ENCODE peak calls at places on chromosomes 4 and X, in seven cellular contexts. N is fibroblast of lung, Y is tibial artery, R is A549, X is heart left ventricle, J is brain microvascular endothelial cell, F is BJ. E is an unnamed sample.

GRCh38 chr4:121789470-121789869 is 11.7 kb upstream of the EXOSC9 start:
- DNase-seq in N (no peak), Y (no peak), R (no peak), X (no peak), J (no peak), F (no peak), E (no peak)

GRCh38 chr4:165027762-165028402 is 3.9 kb upstream of the TRIM60 start:
- DNase-seq in N (peak; percentile 2), Y (no peak), R (no peak), X (no peak), J (peak; percentile 5), F (no peak), E (no peak)

GRCh38 chrX:40418413-40419195 is 162.2 kb upstream of the ATP6AP2 start:
- DNase-seq in N (no peak), Y (no peak), R (no peak), X (no peak), J (no peak), F (no peak), E (peak; percentile 45)

GRCh38 chr4:129429566-129430339 is 333.8 kb downstream of the C4orf33 start:
- DNase-seq in N (no peak), Y (no peak), R (no peak), X (no peak), J (no peak), F (no peak), E (peak; percentile 22)

GRCh38 chr4:7699040-7699439 is 240.6 kb downstream of the AFAP1 start:
- DNase-seq in N (peak; percentile 50), Y (peak; percentile 31), R (no peak), X (peak; percentile 63), J (peak; percentile 23), F (peak; percentile 82), E (peak; percentile 56)

GRCh38 chrX:123217077-123217476 is 33.0 kb downstream of the GRIA3 start:
- DNase-seq in N (no peak), Y (peak; percentile 57), R (no peak), X (no peak), J (peak; percentile 5), F (peak; percentile 8), E (no peak)

GRCh38 chr4:105453550-105454201 is 20.2 kb downstream of the PPA2 start:
- DNase-seq in N (no peak), Y (no peak), R (no peak), X (no peak), J (no peak), F (no peak), E (no peak)

GRCh38 chrX:133380882-133381619 is 34.2 kb downstream of the GPC4 start:
- DNase-seq in N (no peak), Y (no peak), R (no peak), X (no peak), J (no peak), F (no peak), E (no peak)

GRCh38 chr4:4856071-4857000 is 3.1 kb upstream of the MSX1 start:
- DNase-seq in N (no peak), Y (no peak), R (no peak), X (peak; percentile 55), J (no peak), F (no peak), E (peak; percentile 40)

GRCh38 chr4:126954537-126955291 is 678.0 kb upstream of the INTU start:
- DNase-seq in N (no peak), Y (no peak), R (no peak), X (no peak), J (no peak), F (no peak), E (no peak)

GRCh38 chr4:104967034-104967401 is 179.7 kb upstream of the TET2 start:
- DNase-seq in N (no peak), Y (no peak), R (no peak), X (no peak), J (no peak), F (no peak), E (no peak)

GRCh38 chr4:42519803-42520417 is 122.6 kb downstream of the SHISA3 start:
- DNase-seq in N (peak; percentile 67), Y (peak; percentile 30), R (peak; percentile 4), X (no peak), J (peak; percentile 47), F (no peak), E (peak; percentile 61)

GRCh38 chr4:41174444-41174843 is 39.9 kb downstream of the APBB2 start:
- DNase-seq in N (peak; percentile 24), Y (no peak), R (no peak), X (no peak), J (no peak), F (no peak), E (no peak)

GRCh38 chr4:7239844-7240243 is 47.5 kb downstream of the SORCS2 start:
- DNase-seq in N (no peak), Y (no peak), R (no peak), X (peak; percentile 37), J (no peak), F (no peak), E (no peak)

GRCh38 chr4:8940792-8941491 is 69.3 kb upstream of the HMX1 start:
- DNase-seq in N (no peak), Y (no peak), R (no peak), X (no peak), J (no peak), F (no peak), E (no peak)

GRCh38 chr4:912548-913279 is 19.4 kb downstream of the GAK start:
- DNase-seq in N (no peak), Y (no peak), R (no peak), X (no peak), J (no peak), F (no peak), E (peak; percentile 50)

GRCh38 chrX:27598312-27598711 is 8.2 kb downstream of the DCAF8L2 start:
- DNase-seq in N (no peak), Y (no peak), R (no peak), X (no peak), J (peak; percentile 54), F (no peak), E (no peak)

GRCh38 chrX:45954026-45954425 is 591.2 kb downstream of the ZNF674 start:
- DNase-seq in N (no peak), Y (no peak), R (no peak), X (no peak), J (no peak), F (no peak), E (no peak)

GRCh38 chrX:65035451-65035779 is 59.2 kb upstream of the ZC4H2 start:
- DNase-seq in N (peak; percentile 37), Y (peak; percentile 20), R (no peak), X (no peak), J (peak; percentile 4), F (no peak), E (peak; percentile 0)

GRCh38 chr4:114250439-114250891 is 271.0 kb upstream of the ARSJ start:
- DNase-seq in N (peak; percentile 69), Y (no peak), R (no peak), X (no peak), J (no peak), F (no peak), E (peak; percentile 77)

GRCh38 chrX:101485212-101486064 is at the start of gene ARMCX4:
- DNase-seq in N (peak; percentile 64), Y (peak; percentile 29), R (no peak), X (peak; percentile 53), J (peak; percentile 42), F (no peak), E (peak; percentile 55)

GRCh38 chr4:91288702-91289311 is 1015.0 kb upstream of the GRID2 start:
- DNase-seq in N (no peak), Y (no peak), R (no peak), X (no peak), J (no peak), F (no peak), E (no peak)

DNA sequence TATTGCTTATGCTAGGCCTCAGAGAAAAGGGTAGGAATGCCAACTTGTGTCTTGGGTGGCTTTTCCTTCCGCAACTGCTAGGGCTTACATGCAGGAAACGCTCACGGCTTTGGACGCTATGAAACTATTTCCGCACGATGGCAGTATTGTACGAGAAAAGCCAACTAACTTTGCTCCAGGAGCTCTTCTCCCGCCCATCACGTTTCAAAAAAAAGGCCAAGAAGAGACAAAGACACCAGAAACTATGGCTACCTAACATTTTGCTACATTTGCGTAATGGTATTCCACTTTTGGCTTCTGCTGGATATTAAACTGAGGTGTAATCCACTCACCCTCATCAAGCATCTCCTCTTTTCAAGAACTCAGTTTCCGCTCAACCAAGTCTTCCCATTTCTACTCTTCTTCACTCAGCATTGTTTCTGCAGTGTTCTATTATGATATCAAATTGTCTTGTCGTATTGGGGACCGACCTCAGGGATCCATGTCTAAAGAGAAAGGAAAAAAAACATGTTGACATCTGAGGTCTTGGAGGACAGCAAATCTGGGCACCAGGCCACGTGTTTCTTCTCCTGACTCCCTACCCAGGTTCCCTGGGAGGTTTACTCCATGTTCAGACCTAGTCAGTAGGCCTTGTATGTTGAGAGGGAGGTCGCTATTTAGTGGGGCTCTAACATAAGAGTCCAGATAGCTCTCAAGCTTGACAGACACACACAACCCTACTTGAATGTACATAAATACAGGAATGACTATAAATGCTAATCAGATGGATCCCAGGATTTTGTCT is 239.4 kb upstream of the STK26 start:
- DNase-seq in N (no peak), Y (no peak), R (no peak), X (no peak), J (peak; percentile 83), F (no peak), E (peak; percentile 92)
- TF ChIP-seq CTCF in N (no peak), Y (no peak), R (peak; percentile 41), X (no peak), J (peak; percentile 64), F (no peak), E (peak; percentile 39)

DNA sequence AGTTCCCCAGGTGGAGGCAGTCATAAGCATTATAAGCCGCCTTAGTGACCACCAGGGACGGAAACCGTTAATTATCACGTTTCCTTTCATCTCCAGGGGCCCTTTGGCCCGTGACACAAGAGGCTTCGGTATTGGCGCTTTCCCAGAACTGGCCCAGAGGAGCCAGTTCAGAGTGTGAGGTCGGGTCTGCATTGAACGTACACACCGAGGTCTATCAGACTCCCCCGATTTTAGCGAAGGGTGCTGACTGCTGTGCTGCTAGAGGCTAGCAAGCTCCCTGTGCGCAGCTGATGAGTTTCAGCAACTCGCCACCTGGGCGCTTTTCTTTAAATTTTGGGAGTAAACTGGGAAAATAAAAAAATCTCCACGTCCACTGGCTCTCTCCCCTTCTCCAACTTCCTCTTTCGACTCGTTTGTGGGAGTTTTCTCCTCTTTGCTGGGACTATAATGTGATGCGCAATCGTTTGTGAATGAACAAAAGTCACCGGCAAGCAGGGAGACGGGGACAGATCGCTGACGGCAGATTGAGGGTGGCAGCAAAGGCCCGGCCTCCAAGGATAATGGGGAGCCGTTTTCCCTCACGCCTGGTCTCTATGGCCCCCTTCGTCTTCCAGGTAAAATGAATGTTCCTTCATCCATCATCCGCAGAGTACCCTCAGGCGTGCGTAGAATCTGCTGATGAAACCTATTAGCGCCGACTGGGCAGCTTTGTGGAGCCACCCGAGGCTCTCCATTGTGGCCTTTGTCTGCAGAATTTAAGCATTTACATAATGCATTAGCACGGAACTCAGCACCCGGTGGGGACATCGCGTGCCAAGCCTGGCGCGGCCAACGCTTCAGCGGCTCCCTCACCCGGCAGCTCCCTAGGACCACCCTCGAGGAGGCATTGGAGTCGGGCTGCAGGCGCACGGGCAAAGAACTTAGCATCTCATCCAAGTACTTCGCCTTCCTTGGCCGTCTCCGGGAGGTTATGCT is 1.6 kb upstream of the LRAT start:
- DNase-seq in N (peak; percentile 34), Y (no peak), R (no peak), X (no peak), J (no peak), F (no peak), E (peak; percentile 36)
- H3K4me3 ChIP-seq in N (no peak overlapping the region), Y (peak overlapping the region; percentile 54), R (no peak overlapping the region), X (peak overlapping the region; percentile 36), J (peak overlapping the region; percentile 20), F (no peak overlapping the region), E (peak overlapping the region; percentile 20)

GRCh38 chr4:39435875-39436563 is 22.7 kb downstream of the RPL9 start:
- DNase-seq in N (no peak), Y (no peak), R (no peak), X (no peak), J (no peak), F (no peak), E (no peak)
- TF ChIP-seq CTCF in N (no peak), Y (no peak), R (peak; percentile 31), X (no peak), J (peak; percentile 46), F (peak; percentile 8), E (peak; percentile 27)

GRCh38 chr4:86482296-86482695 is 111.8 kb upstream of the PTPN13 start:
- DNase-seq in N (no peak), Y (no peak), R (no peak), X (no peak), J (no peak), F (no peak), E (no peak)
- H3K4me3 ChIP-seq in N (no peak overlapping the region), Y (no peak overlapping the region), R (no peak overlapping the region), X (no peak overlapping the region), J (no peak overlapping the region), F (no peak overlapping the region), E (no peak overlapping the region)